ENCODE peak calls at places on chromosomes 13 and 19, in five cellular contexts. D, U, E, Q and K are unnamed samples.

GRCh38 chr19:6735181-6735891 is 2.0 kb downstream of the GPR108 start:
- DNase-seq in D (no peak), U (no peak), E (no peak), Q (no peak), K (no peak)

GRCh38 chr19:16447015-16447384 is 24.8 kb downstream of the EPS15L1 start:
- DNase-seq in D (peak; percentile 70), U (peak; percentile 98), E (no peak), Q (peak; percentile 75), K (peak; percentile 35)

GRCh38 chr19:11252665-11253355 is 9.5 kb downstream of the DOCK6 start:
- DNase-seq in D (no peak), U (no peak), E (no peak), Q (no peak), K (no peak)

GRCh38 chr13:40058757-40059236 is 403.3 kb downstream of the COG6 start:
- DNase-seq in D (no peak), U (peak; percentile 91), E (no peak), Q (no peak), K (no peak)

GRCh38 chr13:79936368-79937136 is 404.4 kb downstream of the SPRY2 start:
- DNase-seq in D (no peak), U (peak; percentile 99), E (no peak), Q (no peak), K (peak; percentile 51)

GRCh38 chr13:85286081-85286480 is 513.1 kb downstream of the SLITRK6 start:
- DNase-seq in D (no peak), U (no peak), E (no peak), Q (no peak), K (no peak)

GRCh38 chr13:44079413-44080205 is 199.9 kb downstream of the LACC1 start:
- DNase-seq in D (no peak), U (no peak), E (no peak), Q (no peak), K (no peak)

GRCh38 chr19:1606138-1606651 is 933 bp upstream of the UQCR11 start:
- DNase-seq in D (no peak), U (no peak), E (no peak), Q (no peak), K (no peak)

GRCh38 chr19:4197625-4198466 is 15.4 kb downstream of the ANKRD24 start:
- DNase-seq in D (peak; percentile 63), U (no peak), E (no peak), Q (no peak), K (no peak)

GRCh38 chr19:6067975-6068374 is 42.3 kb downstream of the RFX2 start:
- DNase-seq in D (no peak), U (no peak), E (no peak), Q (no peak), K (no peak)

GRCh38 chr19:15289673-15290072 is 42.7 kb downstream of the BRD4 start:
- DNase-seq in D (no peak), U (no peak), E (no peak), Q (no peak), K (no peak)

GRCh38 chr19:40549007-40549708 is 27.5 kb upstream of the SHKBP1 start:
- DNase-seq in D (peak; percentile 90), U (peak; percentile 50), E (peak; percentile 68), Q (peak; percentile 52), K (peak; percentile 81)

GRCh38 chr13:73972503-73972902 is 161.7 kb downstream of the KLF12 start:
- DNase-seq in D (no peak), U (no peak), E (no peak), Q (no peak), K (no peak)

GRCh38 chr13:111632906-111633305 is 312.5 kb downstream of the TEX29 start:
- DNase-seq in D (no peak), U (no peak), E (no peak), Q (no peak), K (no peak)

GRCh38 chr13:29597246-29597645 is 1.8 kb upstream of the SLC7A1 start:
- DNase-seq in D (no peak), U (no peak), E (no peak), Q (no peak), K (no peak)

GRCh38 chr19:50803633-50804419 is 13.6 kb downstream of the ACP4 start:
- DNase-seq in D (peak; percentile 63), U (peak; percentile 18), E (peak; percentile 27), Q (no peak), K (no peak)

GRCh38 chr13:99892189-99892588 is 79.4 kb downstream of the ZIC5 start:
- DNase-seq in D (no peak), U (no peak), E (no peak), Q (no peak), K (no peak)

GRCh38 chr13:26377038-26377437 is 123.1 kb downstream of the CDK8 start:
- DNase-seq in D (no peak), U (peak; percentile 10), E (no peak), Q (no peak), K (no peak)

GRCh38 chr19:12821761-12822160 is 12.6 kb downstream of the RTBDN start:
- DNase-seq in D (no peak), U (no peak), E (no peak), Q (no peak), K (no peak)

GRCh38 chr13:113544071-113544891 is 40.3 kb upstream of the TFDP1 start:
- DNase-seq in D (no peak), U (no peak), E (no peak), Q (no peak), K (no peak)